ENCODE peak calls at places on chromosome 13, in seven cellular contexts. D is heart left ventricle; Y is H9; M is CD4-positive, alpha-beta T cell; U is heart right ventricle; L is effector memory CD4-positive, alpha-beta T cell; Z is stomach. K is an unnamed sample. For H3K9me3, the result is how much of the 10 kb centered on the place peaks cover.

GRCh38 chr13:33757713-33758112 is 60.2 kb upstream of the RFC3 start:
- DNase-seq in D (no peak), Y (no peak), M (no peak), U (no peak), L (no peak), Z (no peak), K (no peak)

GRCh38 chr13:41461527-41462124 is 4.3 kb downstream of the RGCC start:
- DNase-seq in D (no peak), Y (no peak), M (peak), U (no peak), L (no peak), Z (no peak), K (no peak)

GRCh38 chr13:110546933-110547332 is 14.6 kb downstream of the RAB20 start:
- DNase-seq in D (peak), Y (no peak), M (no peak), U (peak), L (no peak), Z (peak), K (no peak)

GRCh38 chr13:46603165-46603603 is 50.2 kb downstream of the LRCH1 start:
- DNase-seq in D (peak), Y (no peak), M (no peak), U (no peak), L (no peak), Z (no peak), K (no peak)

GRCh38 chr13:39341238-39341637 is 261.8 kb downstream of the LHFPL6 start:
- DNase-seq in D (no peak), Y (no peak), M (no peak), U (no peak), L (no peak), Z (no peak), K (no peak)

GRCh38 chr13:20993661-20994440 is 67.5 kb downstream of the LATS2 start:
- DNase-seq in D (no peak), Y (no peak), M (no peak), U (no peak), L (no peak), Z (no peak), K (no peak)

GRCh38 chr13:59880468-59880867 is 283.3 kb downstream of the DIAPH3 start:
- DNase-seq in D (no peak), Y (no peak), M (no peak), U (no peak), L (no peak), Z (no peak), K (no peak)

GRCh38 chr13:41286370-41286769 is 23.0 kb upstream of the MTRF1 start:
- DNase-seq in D (no peak), Y (no peak), M (no peak), U (no peak), L (no peak), Z (no peak), K (no peak)

GRCh38 chr13:110108348-110109139 is 198.4 kb downstream of the COL4A1 start:
- DNase-seq in D (peak), Y (peak), M (no peak), U (peak), L (no peak), Z (peak), K (peak)

GRCh38 chr13:29369060-29369743 is 226.3 kb downstream of the SLC7A1 start:
- DNase-seq in D (no peak), Y (peak), M (no peak), U (no peak), L (no peak), Z (no peak), K (no peak)

DNA sequence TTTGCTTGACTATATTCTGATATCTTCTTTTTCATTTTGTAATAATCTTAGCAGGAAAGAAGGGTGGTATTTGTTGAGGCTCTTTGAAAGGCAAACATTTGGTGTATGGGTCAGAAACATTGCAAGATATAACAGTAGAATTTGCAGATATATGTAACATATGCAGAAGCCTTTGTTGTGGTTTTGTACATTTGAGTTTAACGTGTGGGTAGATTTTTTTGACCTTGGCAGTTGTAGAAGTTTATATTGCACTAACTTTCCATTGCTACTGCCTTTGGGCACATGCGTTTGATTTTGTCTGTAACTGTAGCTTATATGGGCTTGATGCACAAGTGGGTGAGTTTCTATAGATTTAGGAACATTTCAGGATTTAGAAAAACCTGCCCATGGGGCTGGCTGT is 78.5 kb upstream of the SPRY2 start:
- DNase-seq in D (no peak), Y (no peak), M (no peak), U (no peak), L (no peak), Z (no peak), K (no peak)
- H3K9me3 ChIP-seq in D (under half), Y (under half), M (under half), U (under half), L (under half), Z (under half), K (under half)

GRCh38 chr13:83297591-83298305 is 584.5 kb downstream of the SLITRK1 start:
- DNase-seq in D (no peak), Y (no peak), M (no peak), U (no peak), L (no peak), Z (no peak), K (no peak)
- H3K9me3 ChIP-seq in D (under half), Y (under half), M (under half), U (under half), L (under half), Z (under half), K (under half)

GRCh38 chr13:19058566-19058965 is 123.1 kb downstream of the TUBA3C start:
- DNase-seq in D (no peak), Y (no peak), M (no peak), U (no peak), L (no peak), Z (no peak), K (no peak)

GRCh38 chr13:19057588-19058340 is 123.9 kb downstream of the TUBA3C start:
- DNase-seq in D (no peak), Y (no peak), M (no peak), U (no peak), L (no peak), Z (no peak), K (no peak)

GRCh38 chr13:19055611-19056010 is 126.0 kb downstream of the TUBA3C start:
- DNase-seq in D (no peak), Y (no peak), M (no peak), U (no peak), L (no peak), Z (no peak), K (no peak)

GRCh38 chr13:19056355-19056880 is 125.2 kb downstream of the TUBA3C start:
- DNase-seq in D (no peak), Y (no peak), M (no peak), U (no peak), L (no peak), Z (no peak), K (no peak)

DNA sequence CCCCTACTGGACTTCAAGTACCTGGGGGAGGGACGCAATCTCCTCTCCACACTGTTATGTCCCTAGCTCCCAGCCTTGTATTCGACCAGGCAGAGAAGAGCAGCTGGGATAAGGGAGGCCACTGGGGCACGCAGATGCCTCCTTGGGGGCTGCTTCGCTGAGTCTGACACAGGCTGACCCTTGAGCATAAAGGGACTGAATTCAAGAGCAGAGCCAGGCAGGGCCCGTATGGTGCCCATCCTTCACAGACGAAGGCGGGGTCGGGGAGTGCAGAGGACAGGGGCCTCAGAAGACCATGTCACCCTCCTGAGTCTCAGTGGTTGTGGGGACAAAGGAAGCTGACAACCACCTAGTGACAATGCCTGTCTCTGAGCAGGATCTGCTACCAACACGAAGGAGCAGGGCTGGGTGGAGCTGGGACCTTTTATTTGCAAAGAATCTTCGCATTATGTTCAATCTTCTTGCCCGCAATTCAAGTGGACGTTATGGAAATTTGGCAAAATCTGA is 124.6 kb downstream of the TUBA3C start:
- DNase-seq in D (no peak), Y (no peak), M (no peak), U (no peak), L (no peak), Z (no peak), K (no peak)
- H3K9me3 ChIP-seq in D (under half), Y (half or more), M (under half), U (under half), L (under half), Z (under half), K (under half)

DNA sequence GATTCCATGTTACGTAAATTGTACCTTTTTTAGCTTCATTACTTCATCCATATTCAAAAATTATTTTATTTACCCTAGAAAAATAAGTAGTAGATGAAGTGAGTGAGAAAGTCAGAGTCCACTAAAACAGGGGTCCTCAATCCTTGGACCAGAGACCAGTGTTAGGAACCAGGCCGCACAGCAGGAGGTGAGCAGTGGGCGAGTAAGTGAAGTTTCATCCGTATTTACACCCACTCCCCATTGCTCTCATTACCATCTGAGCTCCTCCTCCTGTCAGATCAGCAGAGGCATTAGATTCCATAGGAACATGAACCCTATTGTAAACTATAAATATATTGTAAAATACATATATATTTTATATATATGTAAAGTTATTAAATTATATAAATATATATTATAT is 119.0 kb downstream of the PAN3 start:
- DNase-seq in D (no peak), Y (no peak), M (no peak), U (no peak), L (no peak), Z (no peak), K (no peak)
- H3K9me3 ChIP-seq in D (under half), Y (under half), M (under half), U (under half), L (under half), Z (under half), K (under half)

GRCh38 chr13:53127378-53127777 is 98.8 kb downstream of the OLFM4 start:
- DNase-seq in D (no peak), Y (no peak), M (no peak), U (no peak), L (no peak), Z (no peak), K (no peak)
- H3K9me3 ChIP-seq in D (under half), Y (under half), M (under half), U (under half), L (under half), Z (under half), K (under half)

DNA sequence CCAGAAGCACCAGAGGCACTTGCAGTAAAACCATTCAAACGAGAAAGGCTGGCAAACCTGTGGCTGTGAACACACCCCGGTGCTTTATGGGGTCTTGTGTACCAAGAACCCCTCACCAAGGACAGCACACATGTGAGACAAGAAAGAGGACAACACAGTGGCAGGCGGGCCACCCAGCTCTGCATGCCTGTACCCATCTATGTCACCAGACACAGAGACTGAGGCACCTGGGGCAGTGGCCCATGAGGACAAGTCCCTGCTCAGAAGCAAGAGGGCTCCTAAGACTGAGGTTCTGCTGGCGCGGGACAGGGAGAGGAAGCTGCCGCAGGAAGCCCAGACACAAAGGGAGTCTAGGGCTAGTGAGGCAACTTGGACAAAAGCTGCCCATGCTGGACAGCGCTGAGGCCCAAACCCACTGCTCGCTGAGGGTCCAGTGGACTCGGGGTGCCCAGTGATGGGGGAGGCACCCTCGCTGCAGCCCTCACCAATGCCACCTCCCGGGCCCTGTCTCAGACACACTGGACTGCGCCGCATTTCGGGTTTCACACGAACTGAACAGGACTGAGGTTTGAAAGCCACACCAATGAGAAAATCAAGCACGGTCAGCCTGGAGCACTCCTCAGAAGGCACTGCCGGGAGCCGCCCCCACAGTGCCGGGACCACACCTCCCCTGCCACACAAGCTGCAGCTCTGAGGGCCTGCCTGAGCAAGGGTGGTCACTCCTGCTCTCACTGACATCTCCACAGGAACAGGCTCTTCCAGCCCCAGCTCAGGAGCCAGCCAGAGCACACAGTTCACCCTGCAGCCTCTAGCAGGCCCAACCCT is 232.7 kb downstream of the TUBA3C start:
- DNase-seq in D (no peak), Y (no peak), M (no peak), U (no peak), L (no peak), Z (no peak), K (no peak)
- H3K9me3 ChIP-seq in D (under half), Y (half or more), M (under half), U (under half), L (under half), Z (under half), K (under half)